ENCODE peak calls at places on chromosomes 1 and 21, in seven cellular contexts. U is upper lobe of left lung, J is esophagus muscularis mucosa, Z is transverse colon, G is nephron progenitor cell, L is GM13977, N is LNCaP clone FGC. C is an unnamed sample.

GRCh38 chr1:233240367-233240766 is 55.2 kb downstream of the PCNX2 start:
- DNase-seq in U (no peak), J (no peak), Z (no peak), G (no peak), L (no peak), N (no peak), C (no peak)

GRCh38 chr1:117339866-117340357 is 27.3 kb upstream of the MAN1A2 start:
- DNase-seq in U (no peak), J (no peak), Z (peak), G (no peak), L (no peak), N (no peak), C (no peak)

GRCh38 chr1:226086776-226087175 is 24.3 kb downstream of the H3-3A start:
- DNase-seq in U (no peak), J (no peak), Z (no peak), G (no peak), L (no peak), N (no peak), C (no peak)

GRCh38 chr1:225700889-225701465 is 48.1 kb upstream of the ENAH start:
- DNase-seq in U (no peak), J (no peak), Z (no peak), G (no peak), L (no peak), N (no peak), C (no peak)

GRCh38 chr21:39127506-39127905 is 55.7 kb downstream of the PSMG1 start:
- DNase-seq in U (no peak), J (no peak), Z (no peak), G (no peak), L (no peak), N (no peak), C (no peak)

GRCh38 chr1:118209648-118210047 is 24.6 kb upstream of the SPAG17 start:
- DNase-seq in U (no peak), J (no peak), Z (no peak), G (no peak), L (no peak), N (no peak), C (no peak)

GRCh38 chr1:201318504-201319340 is 35.4 kb downstream of the PKP1 start:
- DNase-seq in U (no peak), J (no peak), Z (no peak), G (no peak), L (no peak), N (no peak), C (no peak)

GRCh38 chr1:156387899-156388813 is 19.1 kb downstream of the RHBG start:
- DNase-seq in U (peak), J (no peak), Z (no peak), G (peak), L (peak), N (no peak), C (no peak)

GRCh38 chr21:41511858-41512257 is 3.9 kb upstream of the TMPRSS2 start:
- DNase-seq in U (no peak), J (no peak), Z (no peak), G (peak), L (no peak), N (no peak), C (no peak)

GRCh38 chr1:189150624-189151023 is 1327.0 kb downstream of the BRINP3 start:
- DNase-seq in U (no peak), J (no peak), Z (no peak), G (no peak), L (no peak), N (no peak), C (no peak)

GRCh38 chr1:19348441-19349198 is 36.5 kb downstream of the SLC66A1 start:
- DNase-seq in U (no peak), J (no peak), Z (no peak), G (no peak), L (no peak), N (no peak), C (no peak)

GRCh38 chr1:216722841-216723240 is 388 bp downstream of the ESRRG start:
- DNase-seq in U (no peak), J (no peak), Z (no peak), G (no peak), L (no peak), N (no peak), C (no peak)

GRCh38 chr21:45119812-45120211 is 45.4 kb downstream of the ADARB1 start:
- DNase-seq in U (no peak), J (no peak), Z (no peak), G (no peak), L (no peak), N (no peak), C (no peak)

GRCh38 chr1:66503841-66504470 is 30.0 kb upstream of the SGIP1 start:
- DNase-seq in U (no peak), J (no peak), Z (peak), G (peak), L (peak), N (peak), C (no peak)

GRCh38 chr1:21244154-21244553 is 46.1 kb downstream of the ECE1 start:
- DNase-seq in U (no peak), J (no peak), Z (no peak), G (no peak), L (no peak), N (no peak), C (no peak)

GRCh38 chr1:94801919-94802546 is 18.1 kb upstream of the SLC44A3 start:
- DNase-seq in U (peak), J (peak), Z (peak), G (peak), L (peak), N (peak), C (no peak)

GRCh38 chr1:51504806-51505525 is 14.1 kb downstream of the EPS15 start:
- DNase-seq in U (no peak), J (no peak), Z (no peak), G (no peak), L (no peak), N (no peak), C (no peak)

GRCh38 chr1:97174039-97174704 is 452.6 kb downstream of the PTBP2 start:
- DNase-seq in U (no peak), J (no peak), Z (no peak), G (no peak), L (no peak), N (peak), C (no peak)

GRCh38 chr1:235011599-235012435 is 116.8 kb downstream of the TOMM20 start:
- DNase-seq in U (no peak), J (no peak), Z (peak), G (no peak), L (peak), N (no peak), C (no peak)

GRCh38 chr1:62509028-62509427 is 72.2 kb downstream of the USP1 start:
- DNase-seq in U (no peak), J (no peak), Z (peak), G (no peak), L (no peak), N (no peak), C (no peak)

GRCh38 chr1:185363205-185363604 is 46.2 kb upstream of the IVNS1ABP start:
- DNase-seq in U (no peak), J (no peak), Z (no peak), G (no peak), L (no peak), N (no peak), C (no peak)

GRCh38 chr21:27734146-27734545 is 767.3 kb upstream of the ADAMTS5 start:
- DNase-seq in U (no peak), J (no peak), Z (no peak), G (no peak), L (no peak), N (no peak), C (no peak)

GRCh38 chr1:108691128-108691885 is 803 bp upstream of the PRPF38B start:
- DNase-seq in U (no peak), J (no peak), Z (no peak), G (no peak), L (no peak), N (no peak), C (no peak)

GRCh38 chr1:26431979-26432695 is at the start of gene DHDDS:
- DNase-seq in U (peak), J (peak), Z (peak), G (peak), L (peak), N (peak), C (peak)

GRCh38 chr1:209530990-209531389 is 52.5 kb upstream of the CAMK1G start:
- DNase-seq in U (no peak), J (no peak), Z (no peak), G (no peak), L (no peak), N (no peak), C (no peak)

GRCh38 chr1:91795601-91796389 is 90.2 kb downstream of the TGFBR3 start:
- DNase-seq in U (no peak), J (no peak), Z (no peak), G (no peak), L (no peak), N (no peak), C (no peak)

GRCh38 chr1:166164995-166165660 is 1.7 kb downstream of the FAM78B start:
- DNase-seq in U (peak), J (peak), Z (peak), G (peak), L (peak), N (no peak), C (no peak)

GRCh38 chr1:60960846-60961542 is 121.4 kb upstream of the NFIA start:
- DNase-seq in U (no peak), J (no peak), Z (no peak), G (no peak), L (no peak), N (no peak), C (no peak)

GRCh38 chr1:113415256-113416189 is 25.2 kb downstream of the MAGI3 start:
- DNase-seq in U (no peak), J (no peak), Z (no peak), G (no peak), L (no peak), N (no peak), C (no peak)

GRCh38 chr1:87612966-87613365 is 284.3 kb downstream of the LMO4 start:
- DNase-seq in U (no peak), J (no peak), Z (no peak), G (no peak), L (no peak), N (no peak), C (no peak)

DNA sequence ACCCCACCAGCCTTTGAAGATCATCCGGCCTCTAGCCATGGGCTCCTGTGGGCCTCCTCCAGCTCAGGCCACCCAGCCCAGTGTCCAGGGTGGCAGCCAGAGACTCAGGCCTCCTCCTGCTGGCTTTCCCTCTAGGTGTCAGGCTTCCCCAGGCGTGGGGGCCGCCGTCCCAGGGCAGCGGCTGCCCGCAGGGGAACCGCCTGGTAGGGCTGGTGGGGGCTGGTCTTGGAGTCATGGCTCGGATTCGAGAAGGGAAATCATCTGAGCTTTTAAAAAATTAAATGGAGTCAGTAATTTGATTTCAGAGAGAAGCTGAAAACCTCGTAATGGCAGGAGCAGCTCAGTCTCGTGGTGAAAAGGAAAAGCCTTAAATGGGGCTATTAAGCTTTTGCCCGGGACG is 66.5 kb upstream of the TARDBP start:
- DNase-seq in U (peak), J (no peak), Z (no peak), G (no peak), L (no peak), N (no peak), C (no peak)
- TF ChIP-seq CTCF in U (no peak), J (no peak), Z (no peak), G (no peak), L (no peak), N (no peak), C (no peak)

GRCh38 chr1:24963943-24964677 is 34.0 kb upstream of the RUNX3 start:
- DNase-seq in U (peak), J (no peak), Z (no peak), G (no peak), L (no peak), N (no peak), C (no peak)

GRCh38 chr1:24960071-24960801 is 30.2 kb upstream of the RUNX3 start:
- DNase-seq in U (no peak), J (no peak), Z (no peak), G (no peak), L (no peak), N (no peak), C (no peak)

GRCh38 chr1:24963099-24963872 is 33.2 kb upstream of the RUNX3 start:
- DNase-seq in U (peak), J (no peak), Z (peak), G (no peak), L (no peak), N (no peak), C (no peak)

GRCh38 chr1:24961334-24961733 is 31.3 kb upstream of the RUNX3 start:
- DNase-seq in U (no peak), J (no peak), Z (no peak), G (no peak), L (no peak), N (no peak), C (no peak)

DNA sequence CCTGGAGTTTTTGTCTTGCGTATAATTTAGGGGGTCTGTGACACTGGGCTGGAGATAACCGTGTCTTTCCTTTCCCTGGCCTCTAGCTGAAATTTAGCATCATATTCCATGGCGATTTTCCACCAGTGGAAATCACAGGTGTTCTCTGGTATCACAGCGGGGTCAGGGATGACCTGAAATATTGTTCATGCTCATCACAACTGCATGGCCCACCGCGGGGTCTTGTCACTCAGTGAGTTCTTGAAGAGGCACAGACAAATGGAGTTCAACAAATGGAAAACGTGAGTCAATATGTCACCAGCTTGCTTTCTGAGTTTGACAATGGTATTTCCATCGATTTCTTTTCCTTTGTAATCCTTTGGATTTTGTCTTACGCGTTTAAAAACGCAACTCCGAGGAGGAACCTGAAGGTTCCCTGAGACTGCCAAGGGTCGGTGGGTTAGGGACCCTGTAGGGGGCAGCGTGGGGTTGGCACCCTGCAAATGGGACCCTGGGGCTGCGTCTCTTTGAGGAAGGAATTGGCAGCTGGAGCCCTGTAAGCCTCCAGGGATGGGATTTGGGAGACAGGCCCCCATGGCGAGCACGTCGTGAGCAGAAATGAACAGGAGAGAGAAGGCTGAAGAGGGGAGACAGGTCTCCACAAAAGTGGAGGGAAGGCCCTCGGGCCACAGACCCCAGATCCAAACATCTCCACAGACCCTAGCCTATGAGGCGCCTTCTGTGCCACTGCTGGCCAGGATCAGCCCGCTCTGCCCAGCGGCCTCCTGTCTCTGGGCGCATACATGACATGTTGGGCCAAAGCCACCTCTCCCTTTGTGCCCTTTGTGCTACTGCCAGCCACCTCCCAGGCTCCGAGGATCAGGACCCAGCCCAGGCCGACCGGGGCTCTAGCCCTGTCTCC is 32.1 kb upstream of the RUNX3 start:
- DNase-seq in U (peak), J (no peak), Z (no peak), G (peak), L (no peak), N (no peak), C (no peak)
- TF ChIP-seq CTCF in U (no peak), J (no peak), Z (no peak), G (peak), L (peak), N (no peak), C (no peak)

DNA sequence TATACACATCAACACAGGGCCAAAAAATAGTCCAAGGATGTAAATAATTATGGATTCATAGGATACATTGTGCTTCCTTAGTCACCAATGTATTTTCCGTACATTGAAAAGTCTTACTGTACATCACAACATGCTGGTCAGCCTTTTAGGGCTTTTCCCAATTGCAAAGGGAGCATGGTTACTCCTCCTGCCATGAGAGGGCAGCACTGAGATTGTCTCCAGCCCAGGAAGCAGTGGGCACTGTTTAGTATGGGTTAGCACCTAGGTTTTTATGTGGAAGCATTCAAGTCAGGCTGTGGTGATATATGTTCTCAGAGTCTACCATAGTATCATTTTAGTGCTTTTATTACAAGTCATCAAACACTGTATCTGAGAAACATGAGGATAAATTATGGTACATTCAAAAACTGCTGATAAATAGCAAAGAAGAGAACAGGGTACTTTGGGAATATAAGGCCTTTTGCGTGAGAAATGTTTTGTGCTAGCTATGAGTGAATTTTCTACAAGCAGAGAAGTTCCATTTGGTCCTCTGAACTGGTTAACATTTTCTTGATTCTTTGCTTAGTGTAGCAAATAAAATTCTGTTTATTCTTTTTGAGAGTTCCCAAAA is 34.0 kb downstream of the ST6GALNAC5 start:
- DNase-seq in U (no peak), J (no peak), Z (no peak), G (peak), L (peak), N (peak), C (no peak)
- TF ChIP-seq CTCF in U (peak), J (peak), Z (no peak), G (peak), L (peak), N (peak), C (peak)

DNA sequence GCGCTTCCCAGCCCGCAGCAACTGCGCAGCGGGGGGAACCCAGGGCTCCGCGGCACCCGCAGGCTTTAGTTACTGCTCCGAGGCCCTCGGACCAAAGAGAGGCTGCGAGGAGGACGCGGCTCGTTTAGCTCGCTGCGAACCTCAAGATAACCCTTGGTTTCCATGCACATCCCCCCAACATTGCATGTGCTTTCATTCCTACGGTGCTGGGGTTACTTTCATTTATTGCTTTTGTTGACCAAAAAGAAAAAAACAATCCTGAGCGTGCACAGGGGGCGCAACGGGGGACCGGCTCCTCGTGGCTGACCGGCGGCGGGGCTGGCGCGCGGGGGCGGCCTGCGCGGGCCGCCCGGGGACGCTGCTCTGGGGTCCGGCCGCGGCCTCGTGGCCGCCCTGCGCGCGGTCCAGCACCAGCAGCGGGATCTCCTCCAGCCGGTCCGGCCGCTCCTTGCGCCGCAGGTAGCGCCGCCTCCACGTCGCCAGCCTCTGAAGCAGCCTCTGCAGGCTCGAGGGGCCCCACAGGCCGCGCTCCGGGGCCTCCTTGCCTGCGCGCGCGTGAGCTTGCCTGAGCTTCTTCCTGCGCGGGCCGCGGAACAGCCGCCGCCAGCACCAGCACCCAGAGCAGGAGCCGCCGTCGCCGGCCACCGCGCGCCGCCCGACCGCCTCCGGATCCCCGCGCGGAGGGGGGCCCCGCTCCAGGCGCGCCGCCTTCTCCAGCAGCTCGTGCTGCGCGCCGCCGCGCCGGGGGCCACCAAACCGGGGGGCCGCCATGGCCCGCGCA is 77.4 kb downstream of the DESI2 start:
- DNase-seq in U (peak), J (no peak), Z (peak), G (peak), L (peak), N (no peak), C (peak)
- TF ChIP-seq CTCF in U (no peak), J (no peak), Z (no peak), G (no peak), L (peak), N (no peak), C (no peak)

DNA sequence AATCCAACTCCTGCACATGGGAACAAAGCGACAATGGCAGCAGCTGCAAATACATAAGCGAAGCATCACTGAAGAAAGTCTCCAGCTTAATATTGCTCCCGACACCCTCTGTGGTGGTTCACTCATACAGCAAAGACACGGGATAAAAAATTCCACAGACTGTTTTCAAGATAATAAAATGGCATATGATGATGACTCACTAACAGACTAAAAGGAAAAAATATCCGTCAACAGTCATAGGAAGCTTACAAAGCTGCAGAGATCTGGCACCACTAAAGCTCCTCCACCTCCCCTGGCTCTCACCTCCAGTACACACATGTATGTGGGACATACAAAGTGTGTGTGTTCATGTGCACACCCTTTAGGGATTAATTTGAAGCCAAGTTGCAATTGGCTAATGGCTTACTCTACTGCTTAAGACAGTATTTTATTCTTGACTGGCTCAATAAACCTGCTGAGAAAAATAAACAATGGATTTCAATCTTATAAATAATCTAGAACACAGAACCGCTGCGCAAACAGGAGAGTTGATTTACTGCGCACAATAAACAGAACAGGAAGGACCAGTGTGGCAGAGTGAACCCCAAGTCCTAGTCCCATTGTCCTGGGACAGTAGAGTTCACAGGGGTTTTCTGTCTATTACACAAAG is 94.4 kb downstream of the SLC45A1 start:
- DNase-seq in U (no peak), J (no peak), Z (peak), G (no peak), L (no peak), N (peak), C (no peak)
- TF ChIP-seq CTCF in U (no peak), J (no peak), Z (no peak), G (no peak), L (no peak), N (no peak), C (peak)